ENCODE peak calls at places on chromosomes 16 and 17, in seven cellular contexts. One of them, this sample, is unnamed.

GRCh38 chr16:50469121-50469743 is 79.0 kb upstream of the NKD1 start:
- DNase-seq in DMS79 treated with DMSO at 0.1 percent for 48 hours: no peak
- DNase-seq in cardiac muscle cell: no peak
- DNase-seq in activated T-helper 1 cell treated with anti-CD3 and anti-CD28 coated beads, Interleukin-2, amount 50 U/mL, for 16 hours: no peak
- DNase-seq in germinal center: no peak
- DNase-seq in NCI-H1694: no peak
- DNase-seq in stimulated activated effector memory CD8-positive, alpha-beta T cell treated with anti-CD3 and anti-CD28 coated beads, Interleukin-12 subunit alpha, Interleukin-12 subunit beta, amount 100 ng/mL, for 72 hours: no peak
- DNase-seq in this sample: no peak

GRCh38 chr16:53235851-53236250 is 181.1 kb downstream of the CHD9 start:
- DNase-seq in germinal center: no peak
- DNase-seq in NCI-H1694: no peak
- DNase-seq in cardiac muscle cell: no peak
- DNase-seq in activated T-helper 1 cell treated with anti-CD3 and anti-CD28 coated beads, Interleukin-2, amount 50 U/mL, for 16 hours: no peak
- DNase-seq in stimulated activated effector memory CD8-positive, alpha-beta T cell treated with anti-CD3 and anti-CD28 coated beads, Interleukin-12 subunit alpha, Interleukin-12 subunit beta, amount 100 ng/mL, for 72 hours: no peak
- DNase-seq in DMS79 treated with DMSO at 0.1 percent for 48 hours: no peak
- DNase-seq in this sample: no peak

GRCh38 chr17:6365187-6365943 is 69.6 kb downstream of the AIPL1 start:
- DNase-seq in activated T-helper 1 cell treated with anti-CD3 and anti-CD28 coated beads, Interleukin-2, amount 50 U/mL, for 16 hours: no peak
- DNase-seq in cardiac muscle cell: no peak
- DNase-seq in germinal center: no peak
- DNase-seq in NCI-H1694: no peak
- DNase-seq in stimulated activated effector memory CD8-positive, alpha-beta T cell treated with anti-CD3 and anti-CD28 coated beads, Interleukin-12 subunit alpha, Interleukin-12 subunit beta, amount 100 ng/mL, for 72 hours: no peak
- DNase-seq in DMS79 treated with DMSO at 0.1 percent for 48 hours: no peak
- DNase-seq in this sample: no peak

GRCh38 chr16:89864421-89864820 is 9.0 kb upstream of the TCF25 start:
- DNase-seq in activated T-helper 1 cell treated with anti-CD3 and anti-CD28 coated beads, Interleukin-2, amount 50 U/mL, for 16 hours: no peak
- DNase-seq in stimulated activated effector memory CD8-positive, alpha-beta T cell treated with anti-CD3 and anti-CD28 coated beads, Interleukin-12 subunit alpha, Interleukin-12 subunit beta, amount 100 ng/mL, for 72 hours: no peak
- DNase-seq in DMS79 treated with DMSO at 0.1 percent for 48 hours: no peak
- DNase-seq in germinal center: no peak
- DNase-seq in NCI-H1694: no peak
- DNase-seq in cardiac muscle cell: no peak
- DNase-seq in this sample: no peak

GRCh38 chr16:48608452-48608851 is 1.5 kb downstream of the N4BP1 start:
- DNase-seq in activated T-helper 1 cell treated with anti-CD3 and anti-CD28 coated beads, Interleukin-2, amount 50 U/mL, for 16 hours: no peak
- DNase-seq in stimulated activated effector memory CD8-positive, alpha-beta T cell treated with anti-CD3 and anti-CD28 coated beads, Interleukin-12 subunit alpha, Interleukin-12 subunit beta, amount 100 ng/mL, for 72 hours: no peak
- DNase-seq in germinal center: no peak
- DNase-seq in DMS79 treated with DMSO at 0.1 percent for 48 hours: no peak
- DNase-seq in NCI-H1694: no peak
- DNase-seq in cardiac muscle cell: no peak
- DNase-seq in this sample: peak

GRCh38 chr16:49491736-49492089 is 118.1 kb downstream of the C16orf78 start:
- DNase-seq in stimulated activated effector memory CD8-positive, alpha-beta T cell treated with anti-CD3 and anti-CD28 coated beads, Interleukin-12 subunit alpha, Interleukin-12 subunit beta, amount 100 ng/mL, for 72 hours: no peak
- DNase-seq in germinal center: no peak
- DNase-seq in cardiac muscle cell: peak
- DNase-seq in NCI-H1694: peak
- DNase-seq in DMS79 treated with DMSO at 0.1 percent for 48 hours: peak
- DNase-seq in activated T-helper 1 cell treated with anti-CD3 and anti-CD28 coated beads, Interleukin-2, amount 50 U/mL, for 16 hours: no peak
- DNase-seq in this sample: no peak

GRCh38 chr17:33050611-33051140 is 59.0 kb downstream of the SPACA3 start:
- DNase-seq in cardiac muscle cell: no peak
- DNase-seq in activated T-helper 1 cell treated with anti-CD3 and anti-CD28 coated beads, Interleukin-2, amount 50 U/mL, for 16 hours: no peak
- DNase-seq in NCI-H1694: no peak
- DNase-seq in germinal center: no peak
- DNase-seq in stimulated activated effector memory CD8-positive, alpha-beta T cell treated with anti-CD3 and anti-CD28 coated beads, Interleukin-12 subunit alpha, Interleukin-12 subunit beta, amount 100 ng/mL, for 72 hours: no peak
- DNase-seq in DMS79 treated with DMSO at 0.1 percent for 48 hours: no peak
- DNase-seq in this sample: no peak

GRCh38 chr17:880074-880870 is 98.1 kb downstream of the MRM3 start:
- DNase-seq in stimulated activated effector memory CD8-positive, alpha-beta T cell treated with anti-CD3 and anti-CD28 coated beads, Interleukin-12 subunit alpha, Interleukin-12 subunit beta, amount 100 ng/mL, for 72 hours: no peak
- DNase-seq in NCI-H1694: no peak
- DNase-seq in germinal center: no peak
- DNase-seq in DMS79 treated with DMSO at 0.1 percent for 48 hours: no peak
- DNase-seq in cardiac muscle cell: no peak
- DNase-seq in activated T-helper 1 cell treated with anti-CD3 and anti-CD28 coated beads, Interleukin-2, amount 50 U/mL, for 16 hours: no peak
- DNase-seq in this sample: no peak

GRCh38 chr17:68101992-68102758 is 66.6 kb downstream of the KPNA2 start:
- DNase-seq in germinal center: no peak
- DNase-seq in activated T-helper 1 cell treated with anti-CD3 and anti-CD28 coated beads, Interleukin-2, amount 50 U/mL, for 16 hours: no peak
- DNase-seq in DMS79 treated with DMSO at 0.1 percent for 48 hours: peak
- DNase-seq in stimulated activated effector memory CD8-positive, alpha-beta T cell treated with anti-CD3 and anti-CD28 coated beads, Interleukin-12 subunit alpha, Interleukin-12 subunit beta, amount 100 ng/mL, for 72 hours: no peak
- DNase-seq in NCI-H1694: no peak
- DNase-seq in cardiac muscle cell: peak
- DNase-seq in this sample: no peak

GRCh38 chr16:31466381-31466841 is 5.5 kb upstream of the TGFB1I1 start:
- DNase-seq in stimulated activated effector memory CD8-positive, alpha-beta T cell treated with anti-CD3 and anti-CD28 coated beads, Interleukin-12 subunit alpha, Interleukin-12 subunit beta, amount 100 ng/mL, for 72 hours: no peak
- DNase-seq in NCI-H1694: no peak
- DNase-seq in activated T-helper 1 cell treated with anti-CD3 and anti-CD28 coated beads, Interleukin-2, amount 50 U/mL, for 16 hours: no peak
- DNase-seq in cardiac muscle cell: no peak
- DNase-seq in germinal center: no peak
- DNase-seq in DMS79 treated with DMSO at 0.1 percent for 48 hours: no peak
- DNase-seq in this sample: no peak

GRCh38 chr17:82611140-82612058 is 36.8 kb downstream of the WDR45B start:
- DNase-seq in activated T-helper 1 cell treated with anti-CD3 and anti-CD28 coated beads, Interleukin-2, amount 50 U/mL, for 16 hours: no peak
- DNase-seq in stimulated activated effector memory CD8-positive, alpha-beta T cell treated with anti-CD3 and anti-CD28 coated beads, Interleukin-12 subunit alpha, Interleukin-12 subunit beta, amount 100 ng/mL, for 72 hours: no peak
- DNase-seq in germinal center: no peak
- DNase-seq in DMS79 treated with DMSO at 0.1 percent for 48 hours: peak
- DNase-seq in NCI-H1694: peak
- DNase-seq in cardiac muscle cell: peak
- DNase-seq in this sample: no peak

This sample was measured in GM12892.